ENCODE peak calls at places on chromosomes 4 and X, in seven cellular contexts. Z is adrenal gland, S is endodermal cell, E is GM13977, C is A549, B is osteocyte, M is progenitor cell of endocrine pancreas. V is an unnamed sample.

GRCh38 chr4:123353656-123354055 is 42.9 kb upstream of the SPRY1 start:
- DNase-seq in Z (no peak), S (no peak), E (no peak), C (no peak), B (no peak), M (no peak), V (no peak)

GRCh38 chr4:156322592-156322991 is 368.9 kb upstream of the CTSO start:
- DNase-seq in Z (no peak), S (no peak), E (no peak), C (no peak), B (no peak), M (no peak), V (no peak)

GRCh38 chr4:113109106-113109740 is 59.8 kb downstream of the ANK2 start:
- DNase-seq in Z (no peak), S (no peak), E (no peak), C (no peak), B (no peak), M (no peak), V (no peak)

GRCh38 chr4:53189011-53189410 is 176.8 kb downstream of the SCFD2 start:
- DNase-seq in Z (no peak), S (no peak), E (no peak), C (no peak), B (no peak), M (no peak), V (no peak)

GRCh38 chrX:71542411-71542810 is 9.5 kb downstream of the OGT start:
- DNase-seq in Z (no peak), S (no peak), E (no peak), C (no peak), B (no peak), M (no peak), V (no peak)

GRCh38 chr4:17934286-17934685 is 87.3 kb downstream of the LCORL start:
- DNase-seq in Z (no peak), S (no peak), E (no peak), C (no peak), B (no peak), M (no peak), V (no peak)

GRCh38 chr4:39469429-39470077 is 10.7 kb downstream of the LIAS start:
- DNase-seq in Z (peak; percentile 49), S (peak; percentile 79), E (peak; percentile 63), C (peak; percentile 90), B (no peak), M (peak; percentile 22), V (peak; percentile 41)

GRCh38 chr4:88333741-88334405 is 44.8 kb upstream of the HERC6 start:
- DNase-seq in Z (no peak), S (no peak), E (no peak), C (no peak), B (no peak), M (no peak), V (no peak)

GRCh38 chrX:3426552-3426951 is 80.1 kb upstream of the MXRA5 start:
- DNase-seq in Z (no peak), S (no peak), E (no peak), C (no peak), B (no peak), M (no peak), V (no peak)

GRCh38 chr4:105715692-105716278 is 7.2 kb downstream of the GSTCD start:
- DNase-seq in Z (no peak), S (no peak), E (no peak), C (peak; percentile 22), B (no peak), M (no peak), V (no peak)

GRCh38 chrX:79570524-79571240 is 203.5 kb upstream of the ITM2A start:
- DNase-seq in Z (no peak), S (no peak), E (no peak), C (no peak), B (no peak), M (no peak), V (no peak)

GRCh38 chr4:7810792-7811535 is 128.7 kb downstream of the AFAP1 start:
- DNase-seq in Z (no peak), S (no peak), E (no peak), C (no peak), B (no peak), M (no peak), V (no peak)

GRCh38 chrX:13309631-13310030 is 10.2 kb downstream of the ATXN3L start:
- DNase-seq in Z (no peak), S (no peak), E (no peak), C (no peak), B (no peak), M (no peak), V (no peak)

GRCh38 chr4:106851686-106852085 is 184.4 kb downstream of the DKK2 start:
- DNase-seq in Z (no peak), S (no peak), E (no peak), C (no peak), B (no peak), M (no peak), V (no peak)

GRCh38 chr4:70903282-70903603 is 1.1 kb downstream of the MOB1B start:
- DNase-seq in Z (peak; percentile 26), S (no peak), E (no peak), C (no peak), B (no peak), M (no peak), V (peak; percentile 27)

GRCh38 chr4:140137654-140138053 is 16.3 kb downstream of the MAML3 start:
- DNase-seq in Z (no peak), S (no peak), E (no peak), C (peak; percentile 61), B (no peak), M (no peak), V (no peak)

GRCh38 chr4:38154681-38155588 is 194.7 kb downstream of the PTTG2 start:
- DNase-seq in Z (no peak), S (no peak), E (no peak), C (peak; percentile 80), B (no peak), M (no peak), V (no peak)

GRCh38 chrX:108203540-108203939 is 112.0 kb downstream of the ATG4A start:
- DNase-seq in Z (no peak), S (no peak), E (no peak), C (no peak), B (no peak), M (no peak), V (no peak)

GRCh38 chr4:38371391-38371851 is 292.6 kb upstream of the KLF3 start:
- DNase-seq in Z (no peak), S (no peak), E (no peak), C (no peak), B (no peak), M (no peak), V (no peak)

GRCh38 chr4:40214661-40215418 is 18.0 kb downstream of the RHOH start:
- DNase-seq in Z (no peak), S (no peak), E (no peak), C (no peak), B (no peak), M (no peak), V (no peak)

GRCh38 chrX:153381684-153382532 is 19.2 kb downstream of the PNMA6E start:
- DNase-seq in Z (peak; percentile 82), S (peak; percentile 63), E (no peak), C (peak; percentile 50), B (peak; percentile 85), M (no peak), V (peak; percentile 11)

GRCh38 chrX:8191022-8191421 is 20.0 kb upstream of the VCX2 start:
- DNase-seq in Z (no peak), S (no peak), E (no peak), C (no peak), B (no peak), M (no peak), V (no peak)

GRCh38 chrX:9535101-9535500 is 70.2 kb downstream of the TBL1X start:
- DNase-seq in Z (no peak), S (no peak), E (no peak), C (no peak), B (no peak), M (no peak), V (no peak)

GRCh38 chr4:89657931-89658700 is 178.8 kb downstream of the SNCA start:
- DNase-seq in Z (no peak), S (no peak), E (no peak), C (no peak), B (no peak), M (no peak), V (no peak)

GRCh38 chr4:155738548-155738947 is 20.3 kb upstream of the GUCY1B1 start:
- DNase-seq in Z (no peak), S (no peak), E (no peak), C (no peak), B (no peak), M (no peak), V (no peak)

GRCh38 chrX:45714864-45715263 is 514.2 kb upstream of the DIPK2B start:
- DNase-seq in Z (no peak), S (no peak), E (no peak), C (peak; percentile 22), B (no peak), M (no peak), V (no peak)

DNA sequence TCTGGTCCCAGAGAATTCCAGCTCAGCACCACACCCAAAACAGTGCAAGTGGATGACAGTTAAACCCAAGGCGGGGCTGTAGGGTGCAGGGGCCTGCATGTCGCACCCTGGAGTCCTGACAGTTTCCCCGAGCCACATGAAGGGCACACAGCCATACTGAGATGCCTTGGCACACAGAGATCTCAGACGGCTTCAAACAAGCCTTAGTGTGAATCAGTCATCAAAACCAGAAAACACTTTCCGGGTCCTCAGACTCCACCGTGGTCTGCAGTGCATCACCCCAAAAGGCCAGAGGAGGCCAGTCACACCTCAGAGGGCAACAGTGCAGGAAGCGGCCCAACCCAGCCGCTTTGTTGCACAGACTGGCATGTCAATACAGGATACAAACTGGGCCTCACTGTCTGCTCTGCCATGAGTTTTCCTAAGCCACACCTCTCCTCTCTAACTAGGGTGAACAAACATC is 64.6 kb upstream of the ENPP6 start:
- DNase-seq in Z (no peak), S (peak; percentile 59), E (peak; percentile 30), C (no peak), B (no peak), M (no peak), V (peak; percentile 28)
- TF ChIP-seq CTCF in Z (no peak), S (peak; percentile 49), E (peak; percentile 57), C (no peak), B (no peak), M (peak; percentile 42), V (no peak)

GRCh38 chr4:160212078-160212477 is 1109.2 kb downstream of the RAPGEF2 start:
- DNase-seq in Z (no peak), S (no peak), E (no peak), C (no peak), B (no peak), M (no peak), V (no peak)

GRCh38 chr4:160217352-160217751 is 1114.5 kb downstream of the RAPGEF2 start:
- DNase-seq in Z (no peak), S (no peak), E (no peak), C (no peak), B (no peak), M (no peak), V (no peak)

GRCh38 chr4:160213377-160213776 is 1110.5 kb downstream of the RAPGEF2 start:
- DNase-seq in Z (no peak), S (no peak), E (no peak), C (no peak), B (no peak), M (no peak), V (no peak)
- TF ChIP-seq CTCF in Z (no peak), S (no peak), E (no peak), C (no peak), B (no peak), M (no peak), V (no peak)

GRCh38 chr4:158193171-158193749 is 17.0 kb upstream of the TMEM144 start:
- DNase-seq in Z (no peak), S (no peak), E (peak; percentile 12), C (peak; percentile 28), B (no peak), M (no peak), V (no peak)
- TF ChIP-seq CTCF in Z (peak; percentile 44), S (peak; percentile 73), E (peak; percentile 37), C (peak; percentile 48), B (peak; percentile 70), M (peak; percentile 56), V (peak; percentile 51)

GRCh38 chrX:83906921-83907320 is 46.0 kb downstream of the CYLC1 start:
- DNase-seq in Z (no peak), S (no peak), E (no peak), C (no peak), B (no peak), M (no peak), V (no peak)
- TF ChIP-seq CTCF in Z (no peak), S (no peak), E (no peak), C (no peak), B (no peak), M (no peak), V (no peak)

V was measured in endothelial cell.